ENCODE peak calls at places on chromosomes 1 and 21, in ten cellular contexts. Z, U, G, L, W, J, C, O, A and V are unnamed samples. For H3K27me3, the result is how much of the 10 kb centered on the place peaks cover.

GRCh38 chr1:207401578-207401977 is 52.5 kb upstream of the CR2 start:
- DNase-seq in A (no peak), G (no peak), U (no peak), W (no peak), J (no peak), L (no peak), O (no peak), C (no peak), Z (no peak), V (no peak)

GRCh38 chr1:94092210-94092613 is 28.7 kb downstream of the ABCA4 start:
- DNase-seq in W (peak), A (no peak), C (no peak), Z (peak), G (no peak), J (peak), L (no peak), U (no peak), O (no peak), V (peak)

GRCh38 chr1:224666911-224667310 is 50.8 kb downstream of the CNIH3 start:
- DNase-seq in A (no peak), G (no peak), W (no peak), L (no peak), J (no peak), U (no peak), O (no peak), Z (no peak), C (no peak), V (no peak)

GRCh38 chr21:29787011-29787909 is 152.5 kb downstream of the GRIK1 start:
- DNase-seq in U (no peak), O (no peak), G (no peak), A (no peak), L (no peak), Z (no peak), J (no peak), W (no peak), C (no peak), V (no peak)

GRCh38 chr1:47963568-47963973 is 33.6 kb downstream of the TRABD2B start:
- DNase-seq in L (no peak), U (no peak), Z (no peak), J (no peak), C (no peak), A (no peak), G (no peak), W (no peak), O (no peak), V (no peak)

GRCh38 chr1:48442864-48443619 is 29.0 kb downstream of the SPATA6 start:
- DNase-seq in A (no peak), Z (no peak), L (peak), U (no peak), J (no peak), W (no peak), G (no peak), C (no peak), O (no peak), V (no peak)

GRCh38 chr1:24216730-24217129 is 29.6 kb upstream of the IFNLR1 start:
- DNase-seq in G (no peak), Z (no peak), O (no peak), A (no peak), W (no peak), U (no peak), L (no peak), C (no peak), J (no peak), V (no peak)

GRCh38 chr1:116375884-116376733 is 3.1 kb downstream of the ATP1A1 start:
- DNase-seq in W (peak), O (peak), L (peak), U (peak), J (peak), Z (peak), C (peak), G (peak), A (no peak), V (peak)

DNA sequence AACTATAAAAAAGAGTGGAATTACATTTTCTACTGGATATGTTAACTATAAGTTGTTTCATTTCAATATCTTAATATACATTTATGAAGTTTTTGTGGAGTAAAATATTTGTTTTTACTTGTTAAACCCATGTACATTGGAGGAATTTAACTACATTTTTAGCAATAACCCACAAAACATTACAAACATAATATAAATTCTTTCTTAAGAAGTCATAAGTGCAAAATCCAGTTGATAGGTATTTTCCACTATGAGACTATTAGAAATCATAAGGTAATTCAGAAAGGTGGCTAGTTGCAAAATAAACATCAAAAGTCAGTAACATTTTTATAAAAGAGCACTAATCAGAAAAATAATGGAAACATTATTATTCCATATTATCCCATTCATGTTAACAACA is 73.9 kb upstream of the RRP15 start:
- DNase-seq in G (no peak), J (peak), C (no peak), L (peak), W (peak), A (no peak), O (no peak), U (no peak), Z (no peak), V (no peak)
- H3K4me3 ChIP-seq in G (no peak), J (no peak), C (no peak), L (no peak), W (no peak), A (no peak), O (no peak), U (no peak), Z (no peak), V (no peak)

GRCh38 chr1:12219800-12220199 is 10.0 kb upstream of the VPS13D start:
- DNase-seq in Z (no peak), C (no peak), U (no peak), W (no peak), A (no peak), J (no peak), G (no peak), O (no peak), L (no peak), V (no peak)
- H3K27me3 ChIP-seq in Z (under half), C (under half), U (under half), W (under half), A (under half), J (under half), G (under half), O (under half), L (under half), V (under half)

GRCh38 chr1:166378805-166379204 is 212.0 kb upstream of the FAM78B start:
- DNase-seq in W (no peak), G (no peak), O (no peak), Z (no peak), L (no peak), U (no peak), C (no peak), J (peak), A (no peak), V (no peak)

GRCh38 chr1:166379447-166379846 is 212.6 kb upstream of the FAM78B start:
- DNase-seq in Z (no peak), U (no peak), G (no peak), W (no peak), L (no peak), J (peak), C (peak), A (no peak), O (no peak), V (peak)

GRCh38 chr1:166384948-166385347 is 218.1 kb upstream of the FAM78B start:
- DNase-seq in O (no peak), J (no peak), G (no peak), U (no peak), Z (no peak), L (no peak), C (no peak), W (no peak), A (no peak), V (no peak)

GRCh38 chr1:166383635-166384346 is 217.0 kb upstream of the FAM78B start:
- DNase-seq in Z (no peak), W (no peak), A (no peak), C (no peak), L (no peak), U (no peak), J (no peak), O (no peak), G (no peak), V (no peak)

GRCh38 chr1:166383137-166383536 is 216.3 kb upstream of the FAM78B start:
- DNase-seq in Z (no peak), J (no peak), A (no peak), W (no peak), C (no peak), L (no peak), O (no peak), G (no peak), U (no peak), V (no peak)
- H3K4me3 ChIP-seq in Z (no peak), J (no peak), A (no peak), W (no peak), C (no peak), L (no peak), O (no peak), G (no peak), U (no peak), V (no peak)

DNA sequence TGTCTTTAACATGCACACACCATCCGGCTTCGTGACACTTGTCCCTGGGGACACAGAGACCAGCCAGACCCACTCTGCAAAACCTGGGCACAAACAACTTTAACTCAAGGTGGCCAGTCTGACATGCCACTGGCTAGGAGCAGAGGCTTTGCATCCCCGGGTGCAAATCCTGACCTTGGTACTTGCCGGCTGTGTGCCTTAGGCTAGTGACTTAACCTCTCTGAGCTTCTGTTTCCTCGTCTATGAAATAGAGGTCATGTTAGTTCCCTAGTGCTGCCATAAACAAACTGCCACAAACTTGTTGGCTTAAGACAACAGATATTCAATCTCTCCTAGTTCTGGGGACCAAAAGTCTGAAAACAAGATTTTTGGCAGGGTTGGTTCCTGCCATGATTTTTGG is 60.4 kb downstream of the SDC3 start:
- DNase-seq in O (no peak), J (no peak), L (no peak), U (no peak), A (no peak), Z (no peak), C (no peak), W (no peak), G (no peak), V (no peak)
- H3K27me3 ChIP-seq in O (under half), J (under half), L (under half), U (under half), A (under half), Z (under half), C (under half), W (under half), G (under half), V (under half)

GRCh38 chr1:43531906-43532584 is 1.4 kb downstream of the PTPRF start:
- DNase-seq in L (no peak), A (no peak), O (no peak), J (no peak), G (no peak), U (peak), Z (no peak), C (no peak), W (no peak), V (no peak)
- H3K4me3 ChIP-seq in L (peak), A (peak), O (peak), J (peak), G (peak), U (peak), Z (peak), C (peak), W (peak), V (peak)

GRCh38 chr21:44614161-44614631 is 2.3 kb downstream of the KRTAP10-8 start:
- DNase-seq in J (no peak), L (no peak), Z (no peak), C (no peak), U (no peak), A (no peak), W (no peak), O (no peak), G (peak), V (no peak)
- H3K27me3 ChIP-seq in J (under half), L (under half), Z (under half), C (under half), U (under half), A (under half), W (under half), O (under half), G (under half), V (under half)

GRCh38 chr1:148307583-148308185 is 155.6 kb upstream of the NBPF11 start:
- DNase-seq in C (no peak), Z (no peak), J (no peak), U (no peak), G (peak), O (peak), A (no peak), W (no peak), L (no peak), V (peak)

GRCh38 chr1:148310807-148311206 is 158.7 kb upstream of the NBPF11 start:
- DNase-seq in W (no peak), A (no peak), C (no peak), J (no peak), Z (no peak), G (no peak), O (no peak), L (no peak), U (no peak), V (no peak)

GRCh38 chr1:148309940-148310500 is 157.9 kb upstream of the NBPF11 start:
- DNase-seq in J (no peak), C (no peak), U (no peak), A (no peak), W (no peak), L (no peak), O (peak), Z (no peak), G (no peak), V (no peak)

GRCh38 chr1:148308832-148309458 is 156.9 kb upstream of the NBPF11 start:
- DNase-seq in C (no peak), U (no peak), W (no peak), A (no peak), J (no peak), Z (no peak), O (no peak), G (no peak), L (peak), V (no peak)
- H3K4me3 ChIP-seq in C (no peak), U (no peak), W (no peak), A (no peak), J (no peak), Z (no peak), O (no peak), G (no peak), L (no peak), V (no peak)